ENCODE peak calls at places on chromosomes 12 and 14, in four cellular contexts. I is neural progenitor cell, L is fibroblast of lung, V is HepG2. M is an unnamed sample.

GRCh38 chr14:79543966-79544365 is 667.3 kb downstream of the DIO2 start:
- DNase-seq in V (no peak), L (peak; percentile 61), I (peak; percentile 68), M (no peak)

GRCh38 chr12:96828169-96828789 is 78.8 kb upstream of the NEDD1 start:
- DNase-seq in V (no peak), I (no peak), L (no peak), M (no peak)

GRCh38 chr12:51871918-51872688 is 15.8 kb upstream of the ANKRD33 start:
- DNase-seq in I (peak; percentile 28), V (no peak), L (no peak), M (no peak)

GRCh38 chr12:26031318-26031717 is 72.8 kb downstream of the RASSF8 start:
- DNase-seq in V (no peak), I (no peak), L (no peak), M (no peak)

GRCh38 chr14:48563465-48563864 is 888.1 kb upstream of the MDGA2 start:
- DNase-seq in V (no peak), L (no peak), I (peak; percentile 9), M (peak; percentile 15)

GRCh38 chr14:32897724-32898064 is 41.0 kb upstream of the NPAS3 start:
- DNase-seq in L (no peak), I (no peak), V (no peak), M (no peak)

GRCh38 chr14:71733210-71733883 is 198.9 kb upstream of the RGS6 start:
- DNase-seq in I (no peak), L (peak; percentile 50), V (no peak), M (no peak)

GRCh38 chr14:31945074-31945613 is 132.0 kb upstream of the ARHGAP5 start:
- DNase-seq in L (no peak), V (peak; percentile 60), I (no peak), M (no peak)

GRCh38 chr14:74555476-74556050 is 56.5 kb downstream of the LTBP2 start:
- DNase-seq in L (no peak), I (no peak), V (no peak), M (no peak)

GRCh38 chr14:53462931-53463778 is 310.0 kb upstream of the DDHD1 start:
- DNase-seq in V (peak; percentile 15), L (no peak), I (no peak), M (no peak)
- TF ChIP-seq EZH2 in V (no peak), L (no peak), I (no peak), M (no peak)

GRCh38 chr12:27905285-27906126 is 67.0 kb downstream of the PTHLH start:
- DNase-seq in V (no peak), I (no peak), L (no peak), M (no peak)

GRCh38 chr12:27899151-27899661 is 73.3 kb downstream of the PTHLH start:
- DNase-seq in I (no peak), V (peak; percentile 81), L (peak; percentile 99), M (no peak)

GRCh38 chr12:27902651-27903050 is 69.9 kb downstream of the PTHLH start:
- DNase-seq in I (no peak), V (no peak), L (no peak), M (no peak)

GRCh38 chr12:27900920-27901879 is 71.3 kb downstream of the PTHLH start:
- DNase-seq in L (no peak), I (no peak), V (no peak), M (no peak)

DNA sequence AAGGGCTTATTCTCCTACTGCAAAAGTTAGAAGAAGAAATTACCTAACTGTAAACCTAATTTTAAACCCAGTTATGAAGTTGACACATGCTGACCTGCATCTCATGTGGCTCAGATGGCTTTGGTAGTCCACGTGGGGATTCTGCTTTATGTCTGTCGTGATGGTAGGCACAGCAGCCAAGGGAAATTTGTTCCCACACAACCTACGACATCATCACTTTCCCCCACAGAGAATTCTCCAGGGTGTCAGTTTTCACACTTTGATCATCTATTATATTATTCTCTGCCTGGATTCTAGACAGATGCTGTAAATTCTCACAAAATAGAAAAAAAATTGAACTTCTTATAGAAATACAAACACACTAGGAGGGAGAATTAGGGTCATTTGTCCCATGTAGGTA is 70.6 kb downstream of the PTHLH start:
- DNase-seq in L (no peak), V (no peak), I (no peak), M (no peak)
- H3K9me3 ChIP-seq in L (no peaks in the 10 kb centered on the region), V (peaks cover 5% of the 10 kb centered on the region), I (no peaks in the 10 kb centered on the region), M (no peaks in the 10 kb centered on the region)

GRCh38 chr14:24563505-24563904 is 12.5 kb downstream of the CTSG start:
- DNase-seq in V (no peak), L (no peak), I (no peak), M (no peak)

GRCh38 chr14:24566318-24566717 is 9.7 kb downstream of the CTSG start:
- DNase-seq in L (no peak), V (no peak), I (no peak), M (no peak)

GRCh38 chr14:24565766-24566165 is 10.3 kb downstream of the CTSG start:
- DNase-seq in L (no peak), I (no peak), V (no peak), M (no peak)
- H3K4me2 ChIP-seq in L (no peak overlapping the region), I (no peak overlapping the region), V (no peak overlapping the region), M (no peak overlapping the region)

DNA sequence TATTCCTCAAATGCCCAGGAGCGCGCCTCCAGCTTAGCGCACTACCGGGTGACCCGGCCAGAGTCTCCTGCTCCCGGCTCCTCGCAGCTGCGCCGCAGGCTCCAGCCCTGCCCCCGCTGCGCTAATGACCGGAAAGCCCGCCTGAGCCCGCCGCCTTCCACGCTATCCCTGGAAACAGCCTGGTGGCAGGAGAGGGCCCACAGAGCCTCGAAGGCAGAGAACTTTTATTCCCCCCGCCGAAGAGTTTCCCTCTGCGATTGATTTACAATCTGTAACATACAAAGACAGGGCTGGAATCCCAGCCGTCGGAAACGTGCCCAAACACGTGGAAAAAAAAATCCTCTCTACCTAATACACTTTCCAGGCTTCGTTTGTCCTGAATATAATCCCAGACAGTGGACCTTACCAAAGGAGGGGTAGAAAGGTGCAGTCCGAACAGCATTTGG is 1.5 kb downstream of the COL2A1 start:
- DNase-seq in V (no peak), I (peak; percentile 81), L (peak; percentile 25), M (no peak)
- TF ChIP-seq EZH2 in V (peak; percentile 22), I (no peak), L (no peak), M (no peak)

GRCh38 chr12:46049665-46050064 is 59.3 kb upstream of the SCAF11 start:
- DNase-seq in L (no peak), V (no peak), I (no peak), M (no peak)
- H3K9me3 ChIP-seq in L (no peaks in the 10 kb centered on the region), V (peaks cover 46% of the 10 kb centered on the region), I (peaks cover 8% of the 10 kb centered on the region), M (peaks cover 12% of the 10 kb centered on the region)

GRCh38 chr14:64209428-64210165 is 84.6 kb downstream of the ESR2 start:
- DNase-seq in L (peak; percentile 90), V (no peak), I (no peak), M (no peak)
- H3K4me2 ChIP-seq in L (peak overlapping the region; percentile 87), V (no peak overlapping the region), I (no peak overlapping the region), M (no peak overlapping the region)

GRCh38 chr12:57765698-57766463 is 997 bp downstream of the CYP27B1 start:
- DNase-seq in L (no peak), V (no peak), I (no peak), M (peak; percentile 25)
- TF ChIP-seq EZH2 in L (peak; percentile 71), V (no peak), I (peak; percentile 95), M (no peak)

DNA sequence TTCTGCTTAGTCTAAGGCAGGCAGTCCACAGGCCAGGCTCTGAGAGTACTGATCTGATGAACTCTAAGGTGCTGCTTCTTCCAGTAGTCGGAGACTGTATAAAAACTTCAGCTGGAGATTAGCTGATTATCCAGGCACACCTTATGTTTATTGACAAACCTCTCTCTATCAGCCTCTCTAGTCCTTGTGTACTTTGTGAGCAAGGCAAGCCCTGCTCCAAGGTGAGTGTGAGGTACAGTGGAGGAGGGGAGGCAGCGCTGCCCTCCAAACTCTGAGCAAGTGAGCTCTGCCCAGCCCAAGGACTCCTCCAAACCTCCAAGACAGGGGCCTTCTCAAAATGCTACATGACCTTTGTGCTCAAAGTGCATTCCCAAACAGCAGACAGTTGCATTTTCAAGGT is 95.9 kb upstream of the CDKN3 start:
- DNase-seq in V (peak; percentile 17), I (no peak), L (no peak), M (no peak)
- H3K9me3 ChIP-seq in V (no peaks in the 10 kb centered on the region), I (no peaks in the 10 kb centered on the region), L (no peaks in the 10 kb centered on the region), M (no peaks in the 10 kb centered on the region)

DNA sequence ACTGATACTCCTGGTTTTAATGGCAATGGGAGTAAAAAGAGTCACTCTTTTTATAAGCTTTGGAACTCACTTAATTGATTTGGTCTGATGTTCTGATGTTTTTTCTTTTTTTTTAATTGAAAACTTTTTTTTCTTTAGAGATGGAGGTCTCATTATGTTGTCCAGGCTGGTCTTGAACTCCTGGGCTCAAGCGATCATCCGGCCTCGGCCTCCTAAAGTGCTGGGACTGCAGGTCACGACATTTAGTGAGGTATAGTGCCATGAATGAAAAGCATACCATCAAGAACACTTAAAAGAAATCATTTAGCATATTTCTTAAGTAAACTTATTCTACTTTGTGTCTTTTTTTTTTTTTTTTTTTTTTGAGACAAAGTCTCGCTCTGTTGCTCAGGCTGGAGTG is 12.7 kb upstream of the EID3 start:
- DNase-seq in L (no peak), I (no peak), V (no peak), M (no peak)
- H3K4me2 ChIP-seq in L (peak overlapping the region; percentile 54), I (no peak overlapping the region), V (no peak overlapping the region), M (peak overlapping the region; percentile 97)